ENCODE peak calls at places on chromosomes 11 and 22, in eight cellular contexts. Q, X, G, T, J, U, A and P are unnamed samples.

GRCh38 chr11:31801298-31801702 is 9.8 kb downstream of the PAX6 start:
- DNase-seq in J (no peak), U (no peak), X (no peak), G (no peak), A (no peak), Q (no peak), T (no peak), P (no peak)

GRCh38 chr11:85694385-85694980 is 8.5 kb upstream of the CCDC89 start:
- DNase-seq in U (peak; percentile 49), Q (peak; percentile 26), J (peak; percentile 45), X (peak; percentile 50), T (no peak), A (peak; percentile 71), G (no peak), P (peak; percentile 62)

GRCh38 chr11:13862845-13863392 is 99.6 kb upstream of the SPON1 start:
- DNase-seq in X (no peak), T (no peak), Q (no peak), J (no peak), A (peak; percentile 4), U (no peak), G (no peak), P (no peak)

GRCh38 chr11:119673389-119674336 is 55.3 kb downstream of the NECTIN1 start:
- DNase-seq in Q (peak; percentile 91), X (no peak), J (no peak), U (no peak), G (no peak), A (no peak), T (no peak), P (no peak)

GRCh38 chr11:115528217-115528616 is 24.0 kb upstream of the CADM1 start:
- DNase-seq in U (no peak), T (no peak), A (no peak), J (no peak), G (no peak), Q (no peak), X (no peak), P (no peak)

GRCh38 chr11:47607380-47607779 is 13.2 kb upstream of the C1QTNF4 start:
- DNase-seq in U (no peak), A (peak; percentile 99), Q (no peak), X (peak; percentile 96), J (peak; percentile 94), G (peak; percentile 76), T (peak; percentile 40), P (peak; percentile 96)

GRCh38 chr11:76339217-76339616 is 41.7 kb downstream of the THAP12 start:
- DNase-seq in U (no peak), A (peak; percentile 60), J (no peak), Q (peak; percentile 15), X (no peak), T (peak; percentile 67), G (peak; percentile 47), P (peak; percentile 52)

GRCh38 chr11:113168804-113169342 is 145.5 kb upstream of the TTC12 start:
- DNase-seq in U (no peak), X (no peak), A (no peak), T (no peak), G (no peak), J (no peak), Q (no peak), P (no peak)

GRCh38 chr22:49963647-49964026 is 3.1 kb downstream of the PIM3 start:
- DNase-seq in Q (no peak), G (no peak), J (no peak), U (no peak), A (no peak), X (no peak), T (no peak), P (no peak)

GRCh38 chr11:83292709-83293435 is 6.7 kb upstream of the CCDC90B start:
- DNase-seq in U (peak; percentile 63), T (peak; percentile 33), G (no peak), A (peak; percentile 78), J (peak; percentile 71), Q (peak; percentile 62), X (peak; percentile 66), P (peak; percentile 63)

GRCh38 chr22:25488244-25489020 is 76.0 kb upstream of the GRK3 start:
- DNase-seq in G (no peak), A (peak; percentile 76), T (peak; percentile 71), U (peak; percentile 75), J (peak; percentile 93), Q (no peak), X (peak; percentile 88), P (peak; percentile 57)

GRCh38 chr11:6405837-6406236 is 13.1 kb downstream of the APBB1 start:
- DNase-seq in U (no peak), J (no peak), T (no peak), G (no peak), X (no peak), A (no peak), Q (no peak), P (no peak)

GRCh38 chr11:119626197-119626909 is 102.6 kb downstream of the NECTIN1 start:
- DNase-seq in A (no peak), J (no peak), Q (no peak), T (no peak), X (no peak), U (no peak), G (no peak), P (no peak)

GRCh38 chr11:61079416-61080150 is 22.7 kb upstream of the CD5 start:
- DNase-seq in G (no peak), T (no peak), A (no peak), U (no peak), Q (no peak), J (no peak), X (no peak), P (no peak)

GRCh38 chr11:36792870-36793541 is 195.0 kb upstream of the RAG2 start:
- DNase-seq in G (no peak), T (no peak), A (no peak), X (no peak), Q (no peak), U (no peak), J (no peak), P (no peak)

GRCh38 chr22:39278040-39278439 is 33.3 kb upstream of the PDGFB start:
- DNase-seq in G (no peak), Q (no peak), X (peak; percentile 43), J (no peak), A (peak; percentile 57), T (peak; percentile 75), U (no peak), P (peak; percentile 54)

GRCh38 chr11:19759389-19759788 is 46.8 kb downstream of the NAV2 start:
- DNase-seq in G (no peak), A (no peak), U (no peak), Q (no peak), X (no peak), T (no peak), J (no peak), P (no peak)

GRCh38 chr22:17974703-17975372 is 49.5 kb downstream of the MICAL3 start:
- DNase-seq in T (no peak), G (no peak), X (no peak), Q (peak; percentile 73), A (no peak), U (no peak), J (no peak), P (no peak)

GRCh38 chr22:31891366-31892079 is 52.8 kb upstream of the YWHAH start:
- DNase-seq in X (peak; percentile 82), U (no peak), T (no peak), A (peak; percentile 31), J (no peak), G (peak; percentile 17), Q (no peak), P (peak; percentile 88)

GRCh38 chr22:38728899-38729796 is 23.4 kb downstream of the GTPBP1 start:
- DNase-seq in U (no peak), T (peak; percentile 44), X (no peak), A (no peak), Q (no peak), J (no peak), G (no peak), P (no peak)

GRCh38 chr11:132576706-132577105 is 955.6 kb downstream of the OPCML start:
- DNase-seq in X (peak; percentile 98), Q (no peak), T (no peak), U (peak; percentile 14), A (peak; percentile 39), J (peak; percentile 99), G (peak; percentile 96), P (peak; percentile 57)

GRCh38 chr22:46099740-46100139 is 50.6 kb upstream of the PPARA start:
- DNase-seq in A (no peak), T (no peak), U (no peak), G (no peak), Q (no peak), J (no peak), X (no peak), P (no peak)
- TF ChIP-seq CTCF in A (no peak), T (no peak), U (no peak), G (no peak), Q (no peak), J (no peak), X (no peak), P (no peak)

DNA sequence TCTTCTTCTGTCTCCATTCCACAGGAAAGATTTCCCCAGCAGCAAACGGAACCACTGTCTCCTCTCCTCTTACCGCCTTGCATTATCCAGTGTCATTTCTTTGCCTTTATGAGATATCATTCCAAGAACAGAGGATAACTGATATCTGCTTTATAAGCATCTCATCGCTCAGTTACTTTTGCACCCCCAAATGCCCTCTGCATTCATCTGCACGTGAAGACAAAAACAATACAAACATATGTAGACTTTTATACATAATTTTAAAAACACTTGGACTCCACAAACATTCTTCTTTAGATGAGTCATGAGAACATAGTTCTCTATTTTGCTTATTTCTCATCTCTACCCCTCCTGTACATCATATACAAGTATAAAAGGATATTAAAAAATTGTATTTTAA is 512 bp upstream of the OR51T1 start:
- DNase-seq in Q (no peak), J (no peak), G (no peak), A (no peak), U (no peak), T (no peak), X (no peak), P (no peak)
- H3K4me3 ChIP-seq in Q (no peak overlapping the region), J (no peak overlapping the region), G (no peak overlapping the region), A (no peak overlapping the region), U (no peak overlapping the region), T (no peak overlapping the region), X (no peak overlapping the region), P (no peak overlapping the region)

GRCh38 chr22:21028277-21029251 is 3.8 kb downstream of the SLC7A4 start:
- DNase-seq in J (no peak), A (no peak), G (no peak), U (no peak), T (no peak), Q (no peak), X (no peak), P (no peak)
- TF ChIP-seq CTCF in J (no peak), A (no peak), G (no peak), U (no peak), T (no peak), Q (no peak), X (no peak), P (no peak)

GRCh38 chr11:863389-864117 is 20.9 kb downstream of the TSPAN4 start:
- DNase-seq in J (no peak), T (no peak), G (no peak), Q (no peak), U (no peak), A (no peak), X (no peak), P (no peak)

GRCh38 chr11:860238-861104 is 17.8 kb downstream of the TSPAN4 start:
- DNase-seq in J (no peak), Q (no peak), T (no peak), G (no peak), A (no peak), X (no peak), U (no peak), P (no peak)

GRCh38 chr11:861105-861479 is 18.4 kb downstream of the TSPAN4 start:
- DNase-seq in G (no peak), U (no peak), X (no peak), J (no peak), Q (no peak), T (no peak), A (no peak), P (no peak)

GRCh38 chr11:862704-863388 is 20.2 kb downstream of the TSPAN4 start:
- DNase-seq in X (no peak), G (no peak), T (no peak), A (no peak), U (no peak), J (no peak), Q (no peak), P (no peak)

GRCh38 chr11:862028-862703 is 19.5 kb downstream of the TSPAN4 start:
- DNase-seq in A (no peak), U (no peak), T (no peak), Q (no peak), G (no peak), J (no peak), X (no peak), P (no peak)
- H3K4me3 ChIP-seq in A (no peak overlapping the region), U (no peak overlapping the region), T (no peak overlapping the region), Q (no peak overlapping the region), G (no peak overlapping the region), J (no peak overlapping the region), X (no peak overlapping the region), P (no peak overlapping the region)